ENCODE peak calls at places on chromosomes 2 and 18, in six cellular contexts. One of them, this sample, is unnamed.

GRCh38 chr2:33782395-33783239 is 183.5 kb upstream of the FAM98A start:
- DNase-seq in 8988T: no peak
- DNase-seq in AG08396: no peak
- DNase-seq in nephron progenitor cell: no peak
- DNase-seq in left kidney: no peak
- DNase-seq in dorsolateral prefrontal cortex: no peak
- DNase-seq in this sample: peak; percentile 39

GRCh38 chr2:150136901-150137300 is 350.6 kb downstream of the RND3 start:
- DNase-seq in nephron progenitor cell: no peak
- DNase-seq in left kidney: no peak
- DNase-seq in dorsolateral prefrontal cortex: no peak
- DNase-seq in 8988T: no peak
- DNase-seq in AG08396: no peak
- DNase-seq in this sample: no peak

GRCh38 chr2:5587726-5588125 is 104.5 kb upstream of the SOX11 start:
- DNase-seq in AG08396: no peak
- DNase-seq in left kidney: no peak
- DNase-seq in dorsolateral prefrontal cortex: no peak
- DNase-seq in nephron progenitor cell: no peak
- DNase-seq in 8988T: no peak
- DNase-seq in this sample: no peak

GRCh38 chr2:20151116-20151571 is 73.8 kb downstream of the SDC1 start:
- DNase-seq in AG08396: no peak
- DNase-seq in 8988T: no peak
- DNase-seq in dorsolateral prefrontal cortex: no peak
- DNase-seq in left kidney: peak; percentile 88
- DNase-seq in nephron progenitor cell: peak; percentile 37
- DNase-seq in this sample: no peak

GRCh38 chr18:80200171-80200931 is 47.0 kb downstream of the PARD6G start:
- DNase-seq in 8988T: no peak
- DNase-seq in AG08396: no peak
- DNase-seq in dorsolateral prefrontal cortex: peak; percentile 75
- DNase-seq in nephron progenitor cell: no peak
- DNase-seq in left kidney: no peak
- DNase-seq in this sample: peak; percentile 59

GRCh38 chr2:43754180-43754579 is 19.7 kb upstream of the DYNC2LI1 start:
- DNase-seq in left kidney: no peak
- DNase-seq in nephron progenitor cell: peak; percentile 7
- DNase-seq in dorsolateral prefrontal cortex: peak; percentile 40
- DNase-seq in 8988T: no peak
- DNase-seq in AG08396: no peak
- DNase-seq in this sample: no peak

GRCh38 chr18:60322591-60322990 is 50.0 kb downstream of the MC4R start:
- DNase-seq in nephron progenitor cell: no peak
- DNase-seq in left kidney: no peak
- DNase-seq in AG08396: no peak
- DNase-seq in dorsolateral prefrontal cortex: no peak
- DNase-seq in 8988T: no peak
- DNase-seq in this sample: no peak

GRCh38 chr2:173192071-173192470 is 116.4 kb downstream of the MAP3K20 start:
- DNase-seq in AG08396: no peak
- DNase-seq in 8988T: no peak
- DNase-seq in left kidney: no peak
- DNase-seq in dorsolateral prefrontal cortex: no peak
- DNase-seq in nephron progenitor cell: no peak
- DNase-seq in this sample: no peak

GRCh38 chr2:110741491-110741980 is 9.2 kb downstream of the ACOXL start:
- DNase-seq in dorsolateral prefrontal cortex: no peak
- DNase-seq in left kidney: no peak
- DNase-seq in nephron progenitor cell: no peak
- DNase-seq in AG08396: no peak
- DNase-seq in 8988T: no peak
- DNase-seq in this sample: peak; percentile 23

GRCh38 chr2:19362094-19362649 is 3.7 kb upstream of the OSR1 start:
- DNase-seq in left kidney: peak; percentile 56
- DNase-seq in dorsolateral prefrontal cortex: no peak
- DNase-seq in 8988T: no peak
- DNase-seq in nephron progenitor cell: no peak
- DNase-seq in AG08396: no peak
- DNase-seq in this sample: no peak

GRCh38 chr2:72132981-72133720 is 14.5 kb downstream of the CYP26B1 start:
- DNase-seq in nephron progenitor cell: no peak
- DNase-seq in 8988T: no peak
- DNase-seq in dorsolateral prefrontal cortex: peak; percentile 9
- DNase-seq in left kidney: no peak
- DNase-seq in AG08396: no peak
- DNase-seq in this sample: no peak

GRCh38 chr2:42848270-42848669 is 55.9 kb upstream of the HAAO start:
- DNase-seq in 8988T: no peak
- DNase-seq in dorsolateral prefrontal cortex: no peak
- DNase-seq in AG08396: no peak
- DNase-seq in left kidney: no peak
- DNase-seq in nephron progenitor cell: no peak
- DNase-seq in this sample: no peak

GRCh38 chr2:174335605-174336402 is 1.1 kb downstream of the SP9 start:
- DNase-seq in 8988T: no peak
- DNase-seq in dorsolateral prefrontal cortex: no peak
- DNase-seq in AG08396: no peak
- DNase-seq in nephron progenitor cell: peak; percentile 65
- DNase-seq in left kidney: peak; percentile 83
- DNase-seq in this sample: peak; percentile 82

This sample was measured in neural progenitor cell.